ENCODE peak calls at places on chromosomes 11 and 22, in eight cellular contexts. One of them, this sample, is unnamed.

GRCh38 chr11:2774173-2775082 is 74.6 kb upstream of the KCNQ1OT1 start:
- DNase-seq in neural crest cell: no peak
- DNase-seq in H4: no peak
- DNase-seq in naive thymus-derived CD8-positive, alpha-beta T cell: no peak
- DNase-seq in stimulated activated CD8-positive, alpha-beta memory T cell treated with anti-CD3 and anti-CD28 coated beads, Interleukin-4, amount 100 ng/mL, for 24 hours: no peak
- DNase-seq in fibroblast of lung: no peak
- DNase-seq in ELR: no peak
- DNase-seq in DMS153: no peak
- DNase-seq in this sample: no peak

GRCh38 chr22:49010901-49011300 is 816.8 kb downstream of the BRD1 start:
- DNase-seq in ELR: no peak
- DNase-seq in neural crest cell: no peak
- DNase-seq in fibroblast of lung: no peak
- DNase-seq in naive thymus-derived CD8-positive, alpha-beta T cell: no peak
- DNase-seq in DMS153: no peak
- DNase-seq in H4: no peak
- DNase-seq in stimulated activated CD8-positive, alpha-beta memory T cell treated with anti-CD3 and anti-CD28 coated beads, Interleukin-4, amount 100 ng/mL, for 24 hours: no peak
- DNase-seq in this sample: no peak

GRCh38 chr22:18965526-18966421 is 29.7 kb upstream of the PRODH start:
- DNase-seq in fibroblast of lung: no peak
- DNase-seq in stimulated activated CD8-positive, alpha-beta memory T cell treated with anti-CD3 and anti-CD28 coated beads, Interleukin-4, amount 100 ng/mL, for 24 hours: no peak
- DNase-seq in DMS153: no peak
- DNase-seq in ELR: no peak
- DNase-seq in neural crest cell: no peak
- DNase-seq in H4: no peak
- DNase-seq in naive thymus-derived CD8-positive, alpha-beta T cell: no peak
- DNase-seq in this sample: no peak

GRCh38 chr11:33941637-33942160 is 49.8 kb upstream of the LMO2 start:
- DNase-seq in neural crest cell: no peak
- DNase-seq in fibroblast of lung: no peak
- DNase-seq in ELR: peak
- DNase-seq in naive thymus-derived CD8-positive, alpha-beta T cell: no peak
- DNase-seq in stimulated activated CD8-positive, alpha-beta memory T cell treated with anti-CD3 and anti-CD28 coated beads, Interleukin-4, amount 100 ng/mL, for 24 hours: no peak
- DNase-seq in H4: no peak
- DNase-seq in DMS153: no peak
- DNase-seq in this sample: peak

GRCh38 chr11:119612814-119613213 is 116.2 kb downstream of the NECTIN1 start:
- DNase-seq in DMS153: no peak
- DNase-seq in fibroblast of lung: no peak
- DNase-seq in stimulated activated CD8-positive, alpha-beta memory T cell treated with anti-CD3 and anti-CD28 coated beads, Interleukin-4, amount 100 ng/mL, for 24 hours: no peak
- DNase-seq in neural crest cell: no peak
- DNase-seq in naive thymus-derived CD8-positive, alpha-beta T cell: no peak
- DNase-seq in ELR: no peak
- DNase-seq in H4: no peak
- DNase-seq in this sample: no peak

GRCh38 chr11:129828301-129828836 is 12.7 kb downstream of the TMEM45B start:
- DNase-seq in ELR: no peak
- DNase-seq in stimulated activated CD8-positive, alpha-beta memory T cell treated with anti-CD3 and anti-CD28 coated beads, Interleukin-4, amount 100 ng/mL, for 24 hours: no peak
- DNase-seq in H4: no peak
- DNase-seq in DMS153: peak
- DNase-seq in neural crest cell: no peak
- DNase-seq in naive thymus-derived CD8-positive, alpha-beta T cell: no peak
- DNase-seq in fibroblast of lung: no peak
- DNase-seq in this sample: no peak

GRCh38 chr11:71103266-71103665 is 149.1 kb downstream of the SHANK2 start:
- DNase-seq in DMS153: no peak
- DNase-seq in stimulated activated CD8-positive, alpha-beta memory T cell treated with anti-CD3 and anti-CD28 coated beads, Interleukin-4, amount 100 ng/mL, for 24 hours: no peak
- DNase-seq in neural crest cell: no peak
- DNase-seq in H4: no peak
- DNase-seq in naive thymus-derived CD8-positive, alpha-beta T cell: no peak
- DNase-seq in fibroblast of lung: no peak
- DNase-seq in ELR: peak
- DNase-seq in this sample: no peak

GRCh38 chr11:74952752-74953151 is 3.7 kb downstream of the SPCS2 start:
- DNase-seq in DMS153: no peak
- DNase-seq in stimulated activated CD8-positive, alpha-beta memory T cell treated with anti-CD3 and anti-CD28 coated beads, Interleukin-4, amount 100 ng/mL, for 24 hours: no peak
- DNase-seq in fibroblast of lung: no peak
- DNase-seq in ELR: no peak
- DNase-seq in naive thymus-derived CD8-positive, alpha-beta T cell: no peak
- DNase-seq in neural crest cell: no peak
- DNase-seq in H4: no peak
- DNase-seq in this sample: no peak

GRCh38 chr11:279966-280761 is 2.0 kb downstream of the NLRP6 start:
- DNase-seq in H4: no peak
- DNase-seq in DMS153: no peak
- DNase-seq in fibroblast of lung: no peak
- DNase-seq in stimulated activated CD8-positive, alpha-beta memory T cell treated with anti-CD3 and anti-CD28 coated beads, Interleukin-4, amount 100 ng/mL, for 24 hours: no peak
- DNase-seq in ELR: no peak
- DNase-seq in naive thymus-derived CD8-positive, alpha-beta T cell: peak
- DNase-seq in neural crest cell: no peak
- DNase-seq in this sample: peak

GRCh38 chr22:37567991-37568390 is 7.7 kb downstream of the CDC42EP1 start:
- DNase-seq in ELR: no peak
- DNase-seq in H4: no peak
- DNase-seq in neural crest cell: no peak
- DNase-seq in fibroblast of lung: no peak
- DNase-seq in naive thymus-derived CD8-positive, alpha-beta T cell: no peak
- DNase-seq in DMS153: no peak
- DNase-seq in stimulated activated CD8-positive, alpha-beta memory T cell treated with anti-CD3 and anti-CD28 coated beads, Interleukin-4, amount 100 ng/mL, for 24 hours: no peak
- DNase-seq in this sample: no peak

GRCh38 chr11:125146232-125146631 is 18.3 kb upstream of the PKNOX2 start:
- DNase-seq in naive thymus-derived CD8-positive, alpha-beta T cell: no peak
- DNase-seq in ELR: no peak
- DNase-seq in DMS153: no peak
- DNase-seq in neural crest cell: no peak
- DNase-seq in H4: no peak
- DNase-seq in stimulated activated CD8-positive, alpha-beta memory T cell treated with anti-CD3 and anti-CD28 coated beads, Interleukin-4, amount 100 ng/mL, for 24 hours: no peak
- DNase-seq in fibroblast of lung: no peak
- DNase-seq in this sample: no peak

GRCh38 chr22:38924197-38924952 is 33.0 kb upstream of the APOBEC3A start:
- DNase-seq in naive thymus-derived CD8-positive, alpha-beta T cell: no peak
- DNase-seq in H4: peak
- DNase-seq in fibroblast of lung: peak
- DNase-seq in neural crest cell: no peak
- DNase-seq in DMS153: peak
- DNase-seq in ELR: peak
- DNase-seq in stimulated activated CD8-positive, alpha-beta memory T cell treated with anti-CD3 and anti-CD28 coated beads, Interleukin-4, amount 100 ng/mL, for 24 hours: no peak
- DNase-seq in this sample: peak

GRCh38 chr11:133969072-133969471 is 12.3 kb upstream of the IGSF9B start:
- DNase-seq in H4: no peak
- DNase-seq in fibroblast of lung: no peak
- DNase-seq in neural crest cell: no peak
- DNase-seq in ELR: no peak
- DNase-seq in naive thymus-derived CD8-positive, alpha-beta T cell: no peak
- DNase-seq in DMS153: no peak
- DNase-seq in stimulated activated CD8-positive, alpha-beta memory T cell treated with anti-CD3 and anti-CD28 coated beads, Interleukin-4, amount 100 ng/mL, for 24 hours: no peak
- DNase-seq in this sample: no peak

GRCh38 chr11:26017903-26018750 is 313.8 kb upstream of the ANO3 start:
- DNase-seq in naive thymus-derived CD8-positive, alpha-beta T cell: no peak
- DNase-seq in ELR: no peak
- DNase-seq in fibroblast of lung: peak
- DNase-seq in DMS153: no peak
- DNase-seq in neural crest cell: no peak
- DNase-seq in H4: no peak
- DNase-seq in stimulated activated CD8-positive, alpha-beta memory T cell treated with anti-CD3 and anti-CD28 coated beads, Interleukin-4, amount 100 ng/mL, for 24 hours: no peak
- DNase-seq in this sample: no peak

GRCh38 chr22:21707677-21708076 is 27.9 kb downstream of the YPEL1 start:
- DNase-seq in DMS153: no peak
- DNase-seq in H4: no peak
- DNase-seq in fibroblast of lung: peak
- DNase-seq in ELR: no peak
- DNase-seq in naive thymus-derived CD8-positive, alpha-beta T cell: no peak
- DNase-seq in stimulated activated CD8-positive, alpha-beta memory T cell treated with anti-CD3 and anti-CD28 coated beads, Interleukin-4, amount 100 ng/mL, for 24 hours: no peak
- DNase-seq in neural crest cell: no peak
- DNase-seq in this sample: no peak

GRCh38 chr11:2825886-2826678 is 59.5 kb downstream of the CDKN1C start:
- DNase-seq in fibroblast of lung: peak
- DNase-seq in DMS153: no peak
- DNase-seq in stimulated activated CD8-positive, alpha-beta memory T cell treated with anti-CD3 and anti-CD28 coated beads, Interleukin-4, amount 100 ng/mL, for 24 hours: no peak
- DNase-seq in H4: peak
- DNase-seq in naive thymus-derived CD8-positive, alpha-beta T cell: no peak
- DNase-seq in neural crest cell: no peak
- DNase-seq in ELR: peak
- DNase-seq in this sample: peak

GRCh38 chr22:32005453-32005852 is 37.6 kb upstream of the SLC5A1 start:
- DNase-seq in stimulated activated CD8-positive, alpha-beta memory T cell treated with anti-CD3 and anti-CD28 coated beads, Interleukin-4, amount 100 ng/mL, for 24 hours: no peak
- DNase-seq in neural crest cell: no peak
- DNase-seq in DMS153: no peak
- DNase-seq in H4: peak
- DNase-seq in fibroblast of lung: peak
- DNase-seq in naive thymus-derived CD8-positive, alpha-beta T cell: no peak
- DNase-seq in ELR: peak
- DNase-seq in this sample: peak

GRCh38 chr11:79062814-79063762 is 377.7 kb downstream of the TENM4 start:
- DNase-seq in H4: peak
- DNase-seq in stimulated activated CD8-positive, alpha-beta memory T cell treated with anti-CD3 and anti-CD28 coated beads, Interleukin-4, amount 100 ng/mL, for 24 hours: no peak
- DNase-seq in fibroblast of lung: no peak
- DNase-seq in DMS153: no peak
- DNase-seq in naive thymus-derived CD8-positive, alpha-beta T cell: no peak
- DNase-seq in ELR: peak
- DNase-seq in neural crest cell: peak
- DNase-seq in this sample: peak

This sample was measured in GM23248.